ENCODE peak calls at places on chromosome 20, in six cellular contexts. One of them, this sample, is unnamed.
A peak's percentile ranks its signal among the peaks of the same experiment; 100 is the strongest.

GRCh38 chr20:62142252-62143117 is 709 bp downstream of the PSMA7 start:
- DNase-seq in GM23338: peak; percentile 43
- DNase-seq in activated CD8-positive, alpha-beta T cell treated with anti-CD3 and anti-CD28 coated beads for 36 hours: no peak
- DNase-seq in astrocyte of the cerebellum: no peak
- DNase-seq in mammary epithelial cell: no peak
- DNase-seq in uterus: no peak
- DNase-seq in this sample: no peak

GRCh38 chr20:41145821-41146620 is 8.7 kb downstream of the PLCG1 start:
- DNase-seq in mammary epithelial cell: no peak
- DNase-seq in GM23338: no peak
- DNase-seq in astrocyte of the cerebellum: no peak
- DNase-seq in activated CD8-positive, alpha-beta T cell treated with anti-CD3 and anti-CD28 coated beads for 36 hours: no peak
- DNase-seq in uterus: no peak
- DNase-seq in this sample: no peak

GRCh38 chr20:19757487-19757972 is 528 bp upstream of the RIN2 start:
- DNase-seq in astrocyte of the cerebellum: peak; percentile 31
- DNase-seq in mammary epithelial cell: peak; percentile 65
- DNase-seq in activated CD8-positive, alpha-beta T cell treated with anti-CD3 and anti-CD28 coated beads for 36 hours: no peak
- DNase-seq in uterus: peak; percentile 88
- DNase-seq in GM23338: peak; percentile 79
- DNase-seq in this sample: no peak

GRCh38 chr20:2799688-2800589 is 488 bp downstream of the CPXM1 start:
- DNase-seq in astrocyte of the cerebellum: no peak
- DNase-seq in activated CD8-positive, alpha-beta T cell treated with anti-CD3 and anti-CD28 coated beads for 36 hours: peak; percentile 33
- DNase-seq in uterus: no peak
- DNase-seq in mammary epithelial cell: no peak
- DNase-seq in GM23338: peak; percentile 56
- DNase-seq in this sample: no peak

GRCh38 chr20:22795455-22795854 is 211.1 kb upstream of the FOXA2 start:
- DNase-seq in astrocyte of the cerebellum: no peak
- DNase-seq in GM23338: no peak
- DNase-seq in activated CD8-positive, alpha-beta T cell treated with anti-CD3 and anti-CD28 coated beads for 36 hours: no peak
- DNase-seq in mammary epithelial cell: no peak
- DNase-seq in uterus: no peak
- DNase-seq in this sample: no peak

GRCh38 chr20:58092871-58093270 is 135.6 kb downstream of the ANKRD60 start:
- DNase-seq in astrocyte of the cerebellum: no peak
- DNase-seq in activated CD8-positive, alpha-beta T cell treated with anti-CD3 and anti-CD28 coated beads for 36 hours: no peak
- DNase-seq in GM23338: no peak
- DNase-seq in uterus: no peak
- DNase-seq in mammary epithelial cell: no peak
- DNase-seq in this sample: no peak

GRCh38 chr20:34871320-34871926 is 1.2 kb downstream of the GGT7 start:
- DNase-seq in mammary epithelial cell: no peak
- DNase-seq in uterus: no peak
- DNase-seq in activated CD8-positive, alpha-beta T cell treated with anti-CD3 and anti-CD28 coated beads for 36 hours: no peak
- DNase-seq in GM23338: peak; percentile 6
- DNase-seq in astrocyte of the cerebellum: no peak
- DNase-seq in this sample: no peak

GRCh38 chr20:38222231-38222922 is 38.2 kb downstream of the KIAA1755 start:
- DNase-seq in mammary epithelial cell: peak; percentile 37
- DNase-seq in activated CD8-positive, alpha-beta T cell treated with anti-CD3 and anti-CD28 coated beads for 36 hours: peak; percentile 75
- DNase-seq in astrocyte of the cerebellum: no peak
- DNase-seq in GM23338: peak; percentile 89
- DNase-seq in uterus: peak; percentile 64
- DNase-seq in this sample: no peak

GRCh38 chr20:20237093-20237959 is 130.6 kb upstream of the INSM1 start:
- DNase-seq in uterus: no peak
- DNase-seq in astrocyte of the cerebellum: peak; percentile 2
- DNase-seq in mammary epithelial cell: peak; percentile 29
- DNase-seq in activated CD8-positive, alpha-beta T cell treated with anti-CD3 and anti-CD28 coated beads for 36 hours: peak; percentile 48
- DNase-seq in GM23338: peak; percentile 81
- DNase-seq in this sample: no peak

GRCh38 chr20:63873477-63873971 is 8.5 kb downstream of the TPD52L2 start:
- DNase-seq in GM23338: no peak
- DNase-seq in uterus: no peak
- DNase-seq in activated CD8-positive, alpha-beta T cell treated with anti-CD3 and anti-CD28 coated beads for 36 hours: peak; percentile 60
- DNase-seq in mammary epithelial cell: peak; percentile 89
- DNase-seq in astrocyte of the cerebellum: no peak
- DNase-seq in this sample: no peak

GRCh38 chr20:35604444-35604750 is 11.2 kb upstream of the SPAG4 start:
- DNase-seq in activated CD8-positive, alpha-beta T cell treated with anti-CD3 and anti-CD28 coated beads for 36 hours: peak; percentile 44
- DNase-seq in GM23338: peak; percentile 92
- DNase-seq in astrocyte of the cerebellum: no peak
- DNase-seq in uterus: no peak
- DNase-seq in mammary epithelial cell: no peak
- DNase-seq in this sample: no peak

GRCh38 chr20:2771631-2772080 is 28.8 kb downstream of the CPXM1 start:
- DNase-seq in astrocyte of the cerebellum: no peak
- DNase-seq in GM23338: peak; percentile 44
- DNase-seq in uterus: no peak
- DNase-seq in mammary epithelial cell: no peak
- DNase-seq in activated CD8-positive, alpha-beta T cell treated with anti-CD3 and anti-CD28 coated beads for 36 hours: no peak
- DNase-seq in this sample: no peak

GRCh38 chr20:38805502-38805957 is at the start of gene PPP1R16B:
- DNase-seq in astrocyte of the cerebellum: no peak
- DNase-seq in mammary epithelial cell: no peak
- DNase-seq in uterus: peak; percentile 30
- DNase-seq in activated CD8-positive, alpha-beta T cell treated with anti-CD3 and anti-CD28 coated beads for 36 hours: peak; percentile 90
- DNase-seq in GM23338: peak; percentile 81
- DNase-seq in this sample: no peak

GRCh38 chr20:15119852-15120251 is 782.4 kb upstream of the FLRT3 start:
- DNase-seq in mammary epithelial cell: no peak
- DNase-seq in uterus: no peak
- DNase-seq in GM23338: no peak
- DNase-seq in astrocyte of the cerebellum: no peak
- DNase-seq in activated CD8-positive, alpha-beta T cell treated with anti-CD3 and anti-CD28 coated beads for 36 hours: no peak
- DNase-seq in this sample: no peak

GRCh38 chr20:46545077-46545826 is 5.2 kb downstream of the OCSTAMP start:
- DNase-seq in activated CD8-positive, alpha-beta T cell treated with anti-CD3 and anti-CD28 coated beads for 36 hours: peak; percentile 82
- DNase-seq in mammary epithelial cell: no peak
- DNase-seq in astrocyte of the cerebellum: no peak
- DNase-seq in GM23338: no peak
- DNase-seq in uterus: no peak
- DNase-seq in this sample: no peak

GRCh38 chr20:33933469-33933909 is 60.2 kb upstream of the RALY start:
- DNase-seq in activated CD8-positive, alpha-beta T cell treated with anti-CD3 and anti-CD28 coated beads for 36 hours: peak; percentile 78
- DNase-seq in uterus: peak; percentile 33
- DNase-seq in astrocyte of the cerebellum: no peak
- DNase-seq in mammary epithelial cell: peak; percentile 61
- DNase-seq in GM23338: peak; percentile 93
- DNase-seq in this sample: peak; percentile 31

GRCh38 chr20:29448806-29449470 is 1808.5 kb upstream of the DEFB115 start:
- DNase-seq in activated CD8-positive, alpha-beta T cell treated with anti-CD3 and anti-CD28 coated beads for 36 hours: no peak
- DNase-seq in astrocyte of the cerebellum: no peak
- DNase-seq in mammary epithelial cell: no peak
- DNase-seq in uterus: no peak
- DNase-seq in GM23338: no peak
- DNase-seq in this sample: no peak

GRCh38 chr20:3800878-3801260 is 4.8 kb downstream of the CDC25B start:
- DNase-seq in astrocyte of the cerebellum: no peak
- DNase-seq in uterus: no peak
- DNase-seq in activated CD8-positive, alpha-beta T cell treated with anti-CD3 and anti-CD28 coated beads for 36 hours: no peak
- DNase-seq in mammary epithelial cell: no peak
- DNase-seq in GM23338: no peak
- DNase-seq in this sample: no peak

GRCh38 chr20:3801846-3802245 is 5.7 kb downstream of the CDC25B start:
- DNase-seq in activated CD8-positive, alpha-beta T cell treated with anti-CD3 and anti-CD28 coated beads for 36 hours: no peak
- DNase-seq in uterus: no peak
- DNase-seq in mammary epithelial cell: no peak
- DNase-seq in GM23338: no peak
- DNase-seq in astrocyte of the cerebellum: no peak
- DNase-seq in this sample: no peak

GRCh38 chr20:3798908-3799248 is 2.8 kb downstream of the CDC25B start:
- DNase-seq in activated CD8-positive, alpha-beta T cell treated with anti-CD3 and anti-CD28 coated beads for 36 hours: no peak
- DNase-seq in uterus: no peak
- DNase-seq in GM23338: no peak
- DNase-seq in astrocyte of the cerebellum: no peak
- DNase-seq in mammary epithelial cell: no peak
- DNase-seq in this sample: no peak

GRCh38 chr20:3801299-3801698 is 5.2 kb downstream of the CDC25B start:
- DNase-seq in activated CD8-positive, alpha-beta T cell treated with anti-CD3 and anti-CD28 coated beads for 36 hours: no peak
- DNase-seq in mammary epithelial cell: no peak
- DNase-seq in GM23338: no peak
- DNase-seq in uterus: no peak
- DNase-seq in astrocyte of the cerebellum: no peak
- DNase-seq in this sample: no peak

DNA sequence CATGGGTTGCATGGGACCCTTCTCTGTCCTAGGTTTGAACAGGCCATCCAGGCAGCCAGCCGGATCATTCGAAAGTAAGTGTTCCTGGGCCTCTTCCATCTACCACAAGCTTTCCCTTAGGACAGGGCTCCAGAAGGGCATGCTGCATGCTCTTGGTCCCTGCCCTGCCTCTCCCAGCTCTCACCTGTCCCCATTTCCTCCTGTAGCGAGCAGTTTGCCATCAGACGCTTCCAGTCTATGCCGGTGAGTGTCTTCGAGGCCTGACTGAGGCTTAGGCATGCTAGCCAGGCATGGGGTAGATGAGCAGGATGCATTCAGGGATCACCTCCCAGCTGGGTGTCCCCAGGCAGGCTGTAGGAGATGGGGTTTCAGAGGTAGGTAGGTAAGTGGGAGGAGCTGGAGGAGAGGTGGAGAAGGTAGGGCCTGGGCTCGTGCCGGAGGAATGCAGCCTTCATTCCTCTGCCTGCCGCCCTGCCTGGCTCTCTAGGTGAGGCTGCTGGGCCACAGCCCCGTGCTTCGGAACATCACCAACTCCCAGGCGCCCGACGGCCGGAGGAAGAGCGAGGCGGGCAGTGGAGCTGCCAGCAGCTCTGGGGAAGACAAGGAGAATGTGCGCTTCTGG is 4.3 kb downstream of the CDC25B start:
- DNase-seq in astrocyte of the cerebellum: no peak
- DNase-seq in mammary epithelial cell: no peak
- DNase-seq in activated CD8-positive, alpha-beta T cell treated with anti-CD3 and anti-CD28 coated beads for 36 hours: no peak
- DNase-seq in GM23338: peak; percentile 77
- DNase-seq in uterus: no peak
- DNase-seq in this sample: no peak
- TF ChIP-seq CTCF in astrocyte of the cerebellum: no peak
- TF ChIP-seq CTCF in mammary epithelial cell: no peak
- TF ChIP-seq CTCF in activated CD8-positive, alpha-beta T cell treated with anti-CD3 and anti-CD28 coated beads for 36 hours: no peak
- TF ChIP-seq CTCF in GM23338: no peak
- TF ChIP-seq CTCF in uterus: no peak
- TF ChIP-seq CTCF in this sample: no peak

DNA sequence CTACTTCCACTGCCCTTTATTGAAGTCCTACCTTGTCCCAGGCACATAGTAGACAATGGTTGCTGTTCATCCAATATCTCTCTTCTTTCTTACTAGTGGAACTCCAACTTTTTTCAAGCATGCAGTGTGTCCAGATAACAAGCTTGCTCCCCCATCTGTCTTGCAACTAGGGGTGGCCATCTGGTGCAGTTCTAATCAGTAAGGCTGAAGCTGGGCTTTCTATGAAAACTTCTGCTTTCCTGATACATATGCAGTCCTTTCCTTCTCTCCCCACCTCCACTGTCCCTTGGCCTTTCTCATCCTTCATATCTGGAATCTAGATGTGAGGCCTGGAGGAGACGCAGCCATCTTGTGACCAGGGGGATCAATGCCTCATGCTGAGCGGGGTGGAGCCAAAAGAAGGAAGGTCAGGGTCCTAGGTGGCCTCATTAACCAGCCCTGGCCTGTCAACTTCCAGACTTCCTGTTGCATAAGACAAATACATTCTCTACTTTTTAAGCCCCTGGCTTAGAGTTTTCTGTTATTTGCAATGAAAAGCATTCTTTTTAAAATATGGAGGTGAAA is 59.6 kb upstream of the ZFP64 start:
- DNase-seq in activated CD8-positive, alpha-beta T cell treated with anti-CD3 and anti-CD28 coated beads for 36 hours: no peak
- DNase-seq in mammary epithelial cell: no peak
- DNase-seq in astrocyte of the cerebellum: no peak
- DNase-seq in GM23338: no peak
- DNase-seq in uterus: no peak
- DNase-seq in this sample: no peak
- TF ChIP-seq CTCF in activated CD8-positive, alpha-beta T cell treated with anti-CD3 and anti-CD28 coated beads for 36 hours: no peak
- TF ChIP-seq CTCF in mammary epithelial cell: no peak
- TF ChIP-seq CTCF in astrocyte of the cerebellum: no peak
- TF ChIP-seq CTCF in GM23338: no peak
- TF ChIP-seq CTCF in uterus: no peak
- TF ChIP-seq CTCF in this sample: no peak

DNA sequence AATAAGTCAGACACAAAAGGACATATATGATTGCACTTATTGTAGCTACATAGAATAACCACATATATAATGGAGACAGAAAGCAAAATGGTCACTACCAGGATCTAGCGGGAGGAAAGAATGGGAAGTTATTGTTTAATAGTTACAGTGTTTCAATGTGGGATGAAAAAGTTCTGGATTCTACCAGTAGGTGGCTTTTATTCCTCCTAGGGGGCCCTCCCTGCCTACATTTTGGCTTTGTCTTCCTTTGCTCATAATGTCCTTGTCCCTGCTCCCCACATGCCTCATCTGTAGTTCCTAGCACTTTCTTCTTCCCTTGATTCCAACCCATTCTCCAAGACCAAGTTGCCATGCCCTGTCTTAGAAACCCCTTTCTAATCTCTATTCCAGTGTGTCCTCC is 16.3 kb downstream of the ZNF133 start:
- DNase-seq in GM23338: peak; percentile 62
- DNase-seq in astrocyte of the cerebellum: no peak
- DNase-seq in uterus: no peak
- DNase-seq in mammary epithelial cell: no peak
- DNase-seq in activated CD8-positive, alpha-beta T cell treated with anti-CD3 and anti-CD28 coated beads for 36 hours: no peak
- DNase-seq in this sample: no peak
- TF ChIP-seq CTCF in GM23338: peak; percentile 57
- TF ChIP-seq CTCF in astrocyte of the cerebellum: no peak
- TF ChIP-seq CTCF in uterus: no peak
- TF ChIP-seq CTCF in mammary epithelial cell: peak; percentile 30
- TF ChIP-seq CTCF in activated CD8-positive, alpha-beta T cell treated with anti-CD3 and anti-CD28 coated beads for 36 hours: no peak
- TF ChIP-seq CTCF in this sample: no peak

GRCh38 chr20:44648068-44648467 is 3.4 kb downstream of the ADA start:
- DNase-seq in activated CD8-positive, alpha-beta T cell treated with anti-CD3 and anti-CD28 coated beads for 36 hours: no peak
- DNase-seq in GM23338: peak; percentile 34
- DNase-seq in mammary epithelial cell: no peak
- DNase-seq in astrocyte of the cerebellum: no peak
- DNase-seq in uterus: no peak
- DNase-seq in this sample: no peak

GRCh38 chr20:44649976-44650375 is 1.5 kb downstream of the ADA start:
- DNase-seq in activated CD8-positive, alpha-beta T cell treated with anti-CD3 and anti-CD28 coated beads for 36 hours: no peak
- DNase-seq in astrocyte of the cerebellum: no peak
- DNase-seq in GM23338: no peak
- DNase-seq in uterus: no peak
- DNase-seq in mammary epithelial cell: no peak
- DNase-seq in this sample: no peak

GRCh38 chr20:44650777-44651493 is 564 bp downstream of the ADA start:
- DNase-seq in activated CD8-positive, alpha-beta T cell treated with anti-CD3 and anti-CD28 coated beads for 36 hours: peak; percentile 61
- DNase-seq in uterus: peak; percentile 38
- DNase-seq in astrocyte of the cerebellum: no peak
- DNase-seq in mammary epithelial cell: no peak
- DNase-seq in GM23338: peak; percentile 21
- DNase-seq in this sample: no peak

GRCh38 chr20:44646641-44647274 is 4.7 kb downstream of the ADA start:
- DNase-seq in astrocyte of the cerebellum: no peak
- DNase-seq in uterus: no peak
- DNase-seq in activated CD8-positive, alpha-beta T cell treated with anti-CD3 and anti-CD28 coated beads for 36 hours: peak; percentile 61
- DNase-seq in GM23338: no peak
- DNase-seq in mammary epithelial cell: no peak
- DNase-seq in this sample: no peak

DNA sequence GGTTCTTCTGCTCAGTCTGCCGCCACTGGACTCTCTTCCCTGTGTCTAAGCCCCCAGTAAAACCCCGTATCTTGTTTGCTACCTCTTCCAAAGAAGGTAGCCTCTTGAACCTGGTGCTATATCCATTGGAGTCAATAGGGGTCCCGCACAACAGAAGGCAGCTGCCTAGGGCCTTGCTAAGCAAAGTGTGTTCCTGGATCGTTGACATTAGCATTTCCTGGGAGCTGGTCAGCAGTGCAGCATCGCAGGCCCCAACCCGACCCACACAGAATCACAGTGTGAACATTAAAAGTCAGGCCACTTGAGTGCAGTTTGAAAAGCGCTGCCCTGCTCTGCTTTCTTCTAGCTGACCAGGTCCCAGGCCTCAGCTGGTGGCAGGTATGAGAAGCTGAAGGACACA is 2.9 kb downstream of the ADA start:
- DNase-seq in activated CD8-positive, alpha-beta T cell treated with anti-CD3 and anti-CD28 coated beads for 36 hours: no peak
- DNase-seq in astrocyte of the cerebellum: no peak
- DNase-seq in uterus: no peak
- DNase-seq in mammary epithelial cell: no peak
- DNase-seq in GM23338: peak; percentile 76
- DNase-seq in this sample: no peak
- TF ChIP-seq CTCF in activated CD8-positive, alpha-beta T cell treated with anti-CD3 and anti-CD28 coated beads for 36 hours: no peak
- TF ChIP-seq CTCF in astrocyte of the cerebellum: no peak
- TF ChIP-seq CTCF in uterus: no peak
- TF ChIP-seq CTCF in mammary epithelial cell: no peak
- TF ChIP-seq CTCF in GM23338: peak; percentile 37
- TF ChIP-seq CTCF in this sample: no peak

This sample was measured in AG09319.